ENCODE peak calls at places on chromosome 12, in ten cellular contexts. H is hepatocyte, M is MM.1S, Z is esophagus squamous epithelium, G is astrocyte of the cerebellum, E is mesothelial cell of epicardium, F is left ventricle myocardium inferior, Y is OCI-LY7, W is ovary, U is fibroblast of lung. O is an unnamed sample.

GRCh38 chr12:109995703-109996482 is at the start of gene GIT2:
- DNase-seq in H (peak; percentile 96), M (peak; percentile 93), Z (peak; percentile 74), G (peak; percentile 80), E (peak; percentile 87), F (peak; percentile 95), Y (peak; percentile 99), W (peak; percentile 92), U (peak; percentile 90), O (peak; percentile 87)

GRCh38 chr12:110002691-110003515 is 3.7 kb downstream of the ANKRD13A start:
- DNase-seq in H (no peak), M (no peak), Z (no peak), G (no peak), E (no peak), F (no peak), Y (no peak), W (no peak), U (peak; percentile 43), O (no peak)

GRCh38 chr12:51388066-51388799 is 3.0 kb downstream of the GALNT6 start:
- DNase-seq in H (peak; percentile 50), M (no peak), Z (no peak), G (peak; percentile 24), E (no peak), F (no peak), Y (no peak), W (no peak), U (peak; percentile 82), O (no peak)

GRCh38 chr12:68447807-68448138 is 115.6 kb upstream of the MDM1 start:
- DNase-seq in H (no peak), M (no peak), Z (no peak), G (no peak), E (no peak), F (no peak), Y (no peak), W (no peak), U (no peak), O (no peak)

GRCh38 chr12:26938660-26939185 is 453 bp downstream of the FGFR1OP2 start:
- DNase-seq in H (no peak), M (peak; percentile 37), Z (no peak), G (no peak), E (no peak), F (no peak), Y (peak; percentile 63), W (no peak), U (no peak), O (peak; percentile 71)

GRCh38 chr12:58557646-58558045 is 362.7 kb downstream of the LRIG3 start:
- DNase-seq in H (no peak), M (no peak), Z (no peak), G (no peak), E (no peak), F (no peak), Y (no peak), W (no peak), U (no peak), O (no peak)

GRCh38 chr12:25155031-25155576 is 39.9 kb downstream of the DNAI7 start:
- DNase-seq in H (peak; percentile 27), M (peak; percentile 58), Z (no peak), G (peak; percentile 19), E (no peak), F (no peak), Y (peak; percentile 70), W (no peak), U (peak; percentile 91), O (no peak)

GRCh38 chr12:116331876-116332275 is 54.4 kb upstream of the MED13L start:
- DNase-seq in H (no peak), M (no peak), Z (no peak), G (no peak), E (no peak), F (no peak), Y (no peak), W (no peak), U (no peak), O (no peak)

GRCh38 chr12:7493006-7493405 is 10.6 kb downstream of the CD163 start:
- DNase-seq in H (no peak), M (no peak), Z (no peak), G (no peak), E (no peak), F (no peak), Y (no peak), W (no peak), U (no peak), O (no peak)
- TF ChIP-seq CTCF in H (no peak), M (no peak), Z (no peak), G (no peak), E (no peak), F (no peak), Y (no peak), W (no peak), U (no peak), O (no peak)

GRCh38 chr12:94676922-94677321 is 26.6 kb upstream of the TMCC3 start:
- DNase-seq in H (no peak), M (no peak), Z (no peak), G (no peak), E (no peak), F (no peak), Y (no peak), W (no peak), U (no peak), O (no peak)

GRCh38 chr12:94674835-94675234 is 24.5 kb upstream of the TMCC3 start:
- DNase-seq in H (no peak), M (no peak), Z (no peak), G (no peak), E (no peak), F (peak; percentile 34), Y (no peak), W (no peak), U (no peak), O (no peak)

GRCh38 chr12:94673951-94674570 is 23.7 kb upstream of the TMCC3 start:
- DNase-seq in H (no peak), M (no peak), Z (no peak), G (no peak), E (no peak), F (no peak), Y (no peak), W (no peak), U (no peak), O (no peak)

GRCh38 chr12:94677778-94678177 is 27.4 kb upstream of the TMCC3 start:
- DNase-seq in H (no peak), M (peak; percentile 35), Z (no peak), G (no peak), E (no peak), F (no peak), Y (no peak), W (no peak), U (no peak), O (no peak)

DNA sequence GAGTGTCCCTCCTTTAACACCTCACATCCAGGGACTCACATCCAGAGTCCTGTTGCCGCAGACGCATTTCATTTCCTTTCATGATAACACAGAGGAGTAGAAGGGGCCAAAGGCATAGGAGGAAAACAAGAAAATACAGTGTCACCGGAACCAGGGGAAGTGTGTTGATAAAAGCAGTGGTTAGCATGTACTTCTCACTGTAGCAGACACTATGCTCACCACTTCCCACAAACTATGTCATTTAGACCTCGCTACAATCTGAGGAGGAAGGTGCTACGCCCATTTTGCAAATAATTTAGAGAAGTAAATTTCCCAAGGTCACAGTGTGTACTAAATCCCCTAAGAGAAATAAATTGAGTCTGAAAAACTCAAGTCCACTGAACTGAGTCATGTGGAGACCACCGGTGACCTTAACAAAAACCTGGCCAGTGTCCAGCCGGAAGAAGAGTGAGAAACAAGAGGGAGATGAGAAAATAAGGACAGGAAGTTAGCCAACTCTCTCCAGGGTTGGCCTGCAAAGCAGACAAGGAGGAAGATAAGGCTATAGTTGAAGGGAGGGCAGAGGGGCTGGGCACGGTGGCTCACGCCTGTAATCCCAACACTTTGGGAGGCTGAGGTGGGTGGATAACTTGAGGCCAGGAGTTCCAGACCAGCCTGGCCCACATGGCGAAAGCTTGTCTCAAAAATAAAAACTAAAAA is 25.8 kb upstream of the TMCC3 start:
- DNase-seq in H (no peak), M (no peak), Z (no peak), G (no peak), E (no peak), F (peak; percentile 19), Y (no peak), W (peak; percentile 37), U (no peak), O (no peak)
- TF ChIP-seq CTCF in H (no peak), M (no peak), Z (no peak), G (no peak), E (no peak), F (no peak), Y (no peak), W (no peak), U (no peak), O (no peak)

DNA sequence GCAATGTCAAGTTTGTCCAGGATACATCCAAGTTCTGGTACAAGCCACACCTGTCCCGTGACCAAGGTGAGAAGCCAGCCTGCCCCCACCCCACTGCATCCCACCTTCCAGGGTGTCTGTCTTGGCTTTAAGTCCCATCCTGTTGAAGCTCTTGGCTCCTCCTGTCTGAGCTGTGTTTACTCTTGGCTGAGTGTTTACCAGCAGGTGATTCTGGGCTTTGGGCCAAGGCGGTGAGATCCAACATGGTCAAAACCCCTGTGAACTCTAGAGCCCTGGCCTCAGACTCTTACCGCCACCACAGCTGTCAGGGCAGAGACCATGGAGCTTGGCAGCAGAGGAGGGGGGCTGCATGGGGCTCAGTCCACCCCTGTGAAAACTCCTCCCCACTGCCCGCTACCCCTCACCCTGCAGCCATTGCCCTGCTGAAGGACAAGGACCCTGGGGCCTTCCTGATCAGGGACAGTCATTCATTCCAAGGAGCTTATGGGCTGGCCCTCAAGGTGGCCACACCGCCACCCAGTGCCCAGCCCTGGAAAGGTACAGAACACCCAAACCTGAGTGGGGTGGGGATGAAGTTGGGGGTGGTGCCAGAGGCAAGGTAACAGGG is 11.6 kb downstream of the TNS2 start:
- DNase-seq in H (peak; percentile 69), M (no peak), Z (no peak), G (no peak), E (peak; percentile 28), F (no peak), Y (no peak), W (peak; percentile 54), U (no peak), O (no peak)
- TF ChIP-seq CTCF in H (peak; percentile 28), M (peak; percentile 38), Z (peak; percentile 5), G (peak; percentile 7), E (no peak), F (no peak), Y (peak; percentile 60), W (no peak), U (no peak), O (no peak)

GRCh38 chr12:112998997-112999767 is 20.9 kb downstream of the OAS2 start:
- DNase-seq in H (no peak), M (peak; percentile 61), Z (no peak), G (no peak), E (no peak), F (no peak), Y (peak; percentile 98), W (no peak), U (no peak), O (no peak)

GRCh38 chr12:113002676-113003075 is 24.4 kb downstream of the OAS2 start:
- DNase-seq in H (no peak), M (no peak), Z (no peak), G (no peak), E (no peak), F (no peak), Y (no peak), W (no peak), U (no peak), O (no peak)

GRCh38 chr12:113003631-113004030 is 25.3 kb downstream of the OAS2 start:
- DNase-seq in H (no peak), M (no peak), Z (no peak), G (no peak), E (no peak), F (no peak), Y (no peak), W (no peak), U (no peak), O (no peak)

GRCh38 chr12:113000433-113000832 is 22.1 kb downstream of the OAS2 start:
- DNase-seq in H (no peak), M (no peak), Z (no peak), G (no peak), E (no peak), F (no peak), Y (no peak), W (no peak), U (no peak), O (no peak)

GRCh38 chr12:113002155-113002554 is 23.8 kb downstream of the OAS2 start:
- DNase-seq in H (peak; percentile 19), M (no peak), Z (no peak), G (no peak), E (no peak), F (no peak), Y (no peak), W (no peak), U (no peak), O (no peak)
- TF ChIP-seq CTCF in H (no peak), M (no peak), Z (no peak), G (peak; percentile 12), E (no peak), F (no peak), Y (peak; percentile 31), W (no peak), U (no peak), O (no peak)